ENCODE peak calls at places on chromosomes 13 and 19, in six cellular contexts. Y is K562, Q is RWPE2, M is pancreas, C is psoas muscle, L is body of pancreas. R is an unnamed sample.

GRCh38 chr13:79171131-79172061 is 234.7 kb downstream of the RBM26 start:
- DNase-seq in Y (no peak), Q (no peak), L (no peak), M (no peak), C (no peak), R (no peak)

GRCh38 chr19:4580021-4580901 is 20.8 kb upstream of the SEMA6B start:
- DNase-seq in Q (no peak), L (no peak), C (no peak), M (no peak), Y (no peak), R (no peak)

GRCh38 chr13:21326155-21327030 is 132.7 kb downstream of the ZDHHC20 start:
- DNase-seq in C (no peak), Q (no peak), L (no peak), M (no peak), Y (no peak), R (no peak)

GRCh38 chr19:42480335-42481095 is 37.8 kb upstream of the CXCL17 start:
- DNase-seq in M (no peak), L (peak; percentile 16), C (no peak), Q (no peak), Y (no peak), R (peak; percentile 45)

GRCh38 chr13:100129605-100130004 is 40.7 kb downstream of the PCCA start:
- DNase-seq in C (no peak), M (no peak), Q (no peak), Y (no peak), L (no peak), R (no peak)

GRCh38 chr13:59408738-59409137 is 755.0 kb downstream of the DIAPH3 start:
- DNase-seq in M (no peak), Y (no peak), C (no peak), L (peak; percentile 42), Q (no peak), R (no peak)

GRCh38 chr19:52214241-52214640 is 24.4 kb downstream of the PPP2R1A start:
- DNase-seq in C (no peak), M (no peak), Q (no peak), Y (no peak), L (no peak), R (no peak)

GRCh38 chr13:99310382-99311031 is 3.3 kb upstream of the GPR183 start:
- DNase-seq in C (no peak), L (no peak), Q (no peak), M (no peak), Y (no peak), R (no peak)

GRCh38 chr13:98813993-98814392 is 61.5 kb upstream of the SLC15A1 start:
- DNase-seq in Q (no peak), L (no peak), M (no peak), C (no peak), Y (no peak), R (no peak)

GRCh38 chr13:60182907-60183306 is 19.2 kb upstream of the DIAPH3 start:
- DNase-seq in L (no peak), Q (no peak), C (no peak), M (no peak), Y (no peak), R (no peak)

GRCh38 chr19:14519860-14520407 is 1.7 kb upstream of the DNAJB1 start:
- DNase-seq in Y (no peak), Q (no peak), M (no peak), C (no peak), L (peak; percentile 36), R (no peak)

GRCh38 chr13:71867101-71867814 is at the start of gene DACH1:
- DNase-seq in Q (no peak), L (peak; percentile 45), Y (peak; percentile 56), M (peak; percentile 41), C (peak; percentile 69), R (peak; percentile 75)

GRCh38 chr19:55075366-55075998 is at the start of gene EPS8L1:
- DNase-seq in Q (no peak), M (peak; percentile 79), Y (no peak), C (no peak), L (peak; percentile 64), R (no peak)

GRCh38 chr13:106570354-106570822 is 2.5 kb upstream of the ARGLU1 start:
- DNase-seq in M (peak; percentile 83), L (peak; percentile 81), Y (peak; percentile 81), Q (peak; percentile 82), C (peak; percentile 72), R (peak; percentile 82)

GRCh38 chr19:35715981-35716734 is 1.6 kb upstream of the KMT2B start:
- DNase-seq in Y (no peak), M (peak; percentile 79), L (peak; percentile 70), C (peak; percentile 81), Q (peak; percentile 62), R (no peak)

DNA sequence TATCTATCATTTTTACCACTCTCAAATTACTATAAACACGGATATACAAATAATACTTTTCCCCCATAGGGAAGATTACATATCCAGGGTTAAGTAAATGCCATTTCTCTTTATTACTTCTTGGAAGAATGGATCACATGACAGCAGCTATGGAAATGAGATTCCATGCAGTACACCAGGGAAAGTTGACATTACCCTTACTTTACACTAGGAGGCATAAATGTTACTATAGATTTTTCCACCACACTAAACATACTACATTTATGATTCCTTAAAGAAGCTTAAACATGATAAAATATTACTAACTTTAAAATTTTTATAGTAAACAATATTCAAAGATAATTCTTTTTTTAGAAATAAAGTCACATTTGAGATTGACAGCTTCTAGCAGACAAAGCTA is 611.4 kb downstream of the PCDH9 start:
- DNase-seq in M (no peak), Y (no peak), Q (no peak), L (no peak), C (no peak), R (peak; percentile 44)
- TF ChIP-seq CTCF in M (no peak), Y (no peak), Q (peak; percentile 62), L (no peak), C (peak; percentile 43), R (peak; percentile 52)

GRCh38 chr13:80862466-80862865 is 521.5 kb upstream of the SPRY2 start:
- DNase-seq in M (no peak), C (no peak), Q (no peak), L (no peak), Y (no peak), R (peak; percentile 55)

GRCh38 chr13:80858131-80858530 is 517.2 kb upstream of the SPRY2 start:
- DNase-seq in Y (no peak), M (no peak), Q (no peak), C (no peak), L (no peak), R (no peak)
- H3K4me1 ChIP-seq in Y (no peaks in the 10 kb centered on the region), M (no peaks in the 10 kb centered on the region), Q (no peaks in the 10 kb centered on the region), C (no peaks in the 10 kb centered on the region), L (no peaks in the 10 kb centered on the region), R (peaks cover 5% of the 10 kb centered on the region)

GRCh38 chr13:46662690-46663089 is 109.7 kb downstream of the LRCH1 start:
- DNase-seq in C (no peak), M (no peak), L (no peak), Y (no peak), Q (no peak), R (no peak)
- H3K27ac ChIP-seq in C (no peak overlapping the region), M (peak overlapping the region; percentile 42), L (no peak overlapping the region), Y (no peak overlapping the region), Q (no peak overlapping the region), R (no peak overlapping the region)

GRCh38 chr19:56710437-56710836 is 38.9 kb upstream of the ZNF835 start:
- DNase-seq in C (no peak), Q (no peak), M (no peak), Y (no peak), L (no peak), R (no peak)
- TF ChIP-seq CTCF in C (no peak), Q (no peak), M (no peak), Y (no peak), L (no peak), R (no peak)

DNA sequence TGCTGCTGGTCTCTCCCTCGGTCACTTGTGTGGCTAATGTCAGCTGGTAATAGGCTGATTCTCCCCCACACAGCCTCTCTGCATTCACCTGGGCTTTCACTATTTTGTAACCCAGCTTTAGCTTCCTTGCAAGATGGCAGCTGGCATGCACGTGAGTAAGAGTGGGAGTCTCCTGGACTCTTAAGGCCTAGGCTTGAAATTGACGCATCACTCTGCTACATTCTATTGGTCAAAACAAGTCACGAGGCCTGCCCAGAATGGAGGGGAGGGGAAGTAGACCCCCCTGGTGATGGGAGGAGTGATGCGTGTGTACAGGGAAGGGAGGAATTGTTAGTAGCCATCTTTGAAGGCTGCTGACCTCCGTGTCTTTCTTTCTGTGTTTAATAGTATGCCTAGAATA is 24.9 kb upstream of the PNMA8B start:
- DNase-seq in Q (no peak), C (no peak), M (no peak), Y (peak; percentile 52), L (no peak), R (no peak)
- H3K4me1 ChIP-seq in Q (no peaks in the 10 kb centered on the region), C (no peaks in the 10 kb centered on the region), M (no peaks in the 10 kb centered on the region), Y (no peaks in the 10 kb centered on the region), L (no peaks in the 10 kb centered on the region), R (no peaks in the 10 kb centered on the region)

DNA sequence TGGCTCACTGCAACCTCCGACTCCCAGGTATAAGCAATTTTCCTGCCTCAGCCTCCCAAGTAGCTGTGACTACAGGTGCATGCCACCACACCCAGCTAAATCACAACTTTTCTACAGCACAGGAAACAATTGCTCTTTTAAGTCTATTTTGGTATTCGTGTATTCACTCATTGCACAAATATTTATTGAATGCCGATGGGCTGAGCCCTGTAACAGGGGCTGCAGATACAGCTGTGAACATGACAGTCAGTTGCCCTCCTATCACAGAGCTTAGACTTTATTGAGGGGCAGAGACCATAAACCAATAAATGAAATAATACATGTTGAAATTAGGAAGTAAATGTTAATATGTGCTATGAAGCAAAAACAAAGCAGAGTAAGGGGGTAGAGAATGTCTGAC is 141.1 kb downstream of the MIPEP start:
- DNase-seq in Q (no peak), Y (no peak), M (no peak), L (no peak), C (no peak), R (no peak)
- H3K27ac ChIP-seq in Q (no peak overlapping the region), Y (no peak overlapping the region), M (no peak overlapping the region), L (no peak overlapping the region), C (no peak overlapping the region), R (no peak overlapping the region)

DNA sequence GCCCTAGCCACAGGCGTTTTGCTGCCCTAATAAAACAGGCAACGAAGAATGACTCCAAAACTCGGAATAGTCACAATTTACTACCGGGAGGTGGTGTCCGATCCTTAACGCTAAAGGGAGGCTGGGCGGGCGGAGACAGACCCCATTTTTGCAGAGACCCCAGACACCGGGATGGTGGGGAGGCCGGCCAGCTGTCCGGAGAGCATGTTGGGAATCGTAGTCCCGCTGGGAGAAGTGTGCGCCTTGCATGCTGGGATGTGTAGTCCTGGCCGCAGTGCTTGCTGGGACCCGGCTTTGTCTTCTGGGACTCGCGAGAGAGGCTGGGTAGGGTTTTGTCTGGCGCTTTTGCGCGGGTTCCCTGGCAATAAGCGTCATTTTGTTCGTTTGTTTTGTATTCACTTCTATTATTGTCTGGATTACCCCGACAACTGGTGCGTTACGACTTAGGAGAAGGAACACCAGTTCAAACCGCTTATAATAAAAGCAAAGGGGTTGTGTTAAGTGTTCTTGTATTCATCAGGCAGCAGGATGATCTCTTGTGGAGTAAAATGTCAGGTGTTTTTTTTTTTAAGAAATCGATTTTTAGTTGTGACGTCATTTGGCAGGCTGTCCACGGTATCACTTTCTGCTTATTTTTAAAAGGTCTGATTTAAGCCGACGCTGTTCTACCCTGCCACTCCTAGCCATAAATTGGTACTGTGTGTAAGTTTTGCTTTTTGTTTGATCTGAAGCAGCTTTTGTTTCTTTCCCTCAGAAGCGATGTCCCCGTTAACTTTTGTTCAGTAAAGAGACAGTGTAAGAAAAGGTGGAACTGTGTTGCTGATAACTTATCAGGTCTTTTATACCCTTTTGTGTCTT is 676 bp upstream of the HSPH1 start:
- DNase-seq in C (peak; percentile 98), L (peak; percentile 96), M (peak; percentile 93), Y (peak; percentile 94), Q (peak; percentile 96), R (peak; percentile 99)
- TF ChIP-seq CTCF in C (no peak), L (peak; percentile 2), M (no peak), Y (no peak), Q (no peak), R (no peak)

R was measured in A673.